ENCODE peak calls at places on chromosome 18, in eight cellular contexts. B is left cardiac atrium, Y is heart left ventricle, P is cardiac muscle cell, V is GM13976, C is dorsolateral prefrontal cortex, N is IMR-90, A is GM13977. F is an unnamed sample.

GRCh38 chr18:30142870-30143269 is 899.7 kb downstream of the DSC3 start:
- DNase-seq in B (no peak), Y (no peak), P (no peak), V (no peak), C (no peak), N (no peak), A (no peak), F (no peak)

GRCh38 chr18:10131036-10131774 is 217.4 kb downstream of the VAPA start:
- DNase-seq in B (no peak), Y (no peak), P (peak; percentile 17), V (no peak), C (no peak), N (no peak), A (no peak), F (no peak)

GRCh38 chr18:51890762-51891161 is 449.2 kb upstream of the DCC start:
- DNase-seq in B (no peak), Y (no peak), P (no peak), V (no peak), C (no peak), N (peak; percentile 0), A (no peak), F (no peak)

GRCh38 chr18:25289040-25289631 is 62.8 kb downstream of the ZNF521 start:
- DNase-seq in B (no peak), Y (no peak), P (peak; percentile 89), V (no peak), C (no peak), N (peak; percentile 91), A (no peak), F (no peak)

GRCh38 chr18:8701546-8702118 is 3.7 kb upstream of the MTCL1 start:
- DNase-seq in B (no peak), Y (no peak), P (peak; percentile 90), V (no peak), C (peak; percentile 51), N (peak; percentile 91), A (no peak), F (no peak)

GRCh38 chr18:74616494-74616893 is 18.8 kb downstream of the ZNF407 start:
- DNase-seq in B (no peak), Y (no peak), P (no peak), V (no peak), C (no peak), N (no peak), A (no peak), F (no peak)

GRCh38 chr18:36379426-36379984 is 82.0 kb downstream of the FHOD3 start:
- DNase-seq in B (no peak), Y (no peak), P (no peak), V (no peak), C (no peak), N (no peak), A (no peak), F (no peak)

GRCh38 chr18:78736015-78736690 is 243.5 kb upstream of the SALL3 start:
- DNase-seq in B (no peak), Y (no peak), P (no peak), V (no peak), C (no peak), N (no peak), A (no peak), F (no peak)

GRCh38 chr18:63137999-63138448 is 181.5 kb downstream of the BCL2 start:
- DNase-seq in B (peak; percentile 44), Y (peak; percentile 75), P (no peak), V (no peak), C (no peak), N (no peak), A (no peak), F (peak; percentile 45)

GRCh38 chr18:44758821-44759624 is 78.3 kb downstream of the SETBP1 start:
- DNase-seq in B (no peak), Y (no peak), P (no peak), V (peak; percentile 77), C (no peak), N (no peak), A (peak; percentile 78), F (peak; percentile 81)

GRCh38 chr18:49017813-49018552 is 67.2 kb upstream of the SMAD7 start:
- DNase-seq in B (no peak), Y (peak; percentile 12), P (no peak), V (peak; percentile 21), C (no peak), N (no peak), A (no peak), F (no peak)

GRCh38 chr18:379665-380356 is 112.0 kb upstream of the THOC1 start:
- DNase-seq in B (peak; percentile 36), Y (peak; percentile 42), P (peak; percentile 74), V (no peak), C (no peak), N (peak; percentile 55), A (no peak), F (no peak)

GRCh38 chr18:39839782-39840181 is 2115.3 kb upstream of the PIK3C3 start:
- DNase-seq in B (no peak), Y (no peak), P (peak; percentile 34), V (no peak), C (no peak), N (peak; percentile 1), A (no peak), F (no peak)

GRCh38 chr18:64518191-64518590 is 369.3 kb upstream of the LINC00305 start:
- DNase-seq in B (no peak), Y (no peak), P (no peak), V (no peak), C (no peak), N (no peak), A (no peak), F (no peak)

GRCh38 chr18:72830109-72830508 is 37.7 kb downstream of the NETO1 start:
- DNase-seq in B (peak; percentile 52), Y (peak; percentile 43), P (no peak), V (peak; percentile 17), C (peak; percentile 18), N (no peak), A (no peak), F (no peak)

GRCh38 chr18:12432196-12432595 is 24.5 kb downstream of the PRELID3A start:
- DNase-seq in B (no peak), Y (no peak), P (no peak), V (no peak), C (no peak), N (no peak), A (no peak), F (no peak)

F was measured in germinal center.